ENCODE peak calls at places on chromosomes 12 and 14, in seven cellular contexts. E, C, A, D, G, P and J are unnamed samples.

GRCh38 chr14:93008381-93008780 is 85.4 kb downstream of the CHGA start:
- DNase-seq in E (no peak), C (no peak), A (no peak), D (peak; percentile 87), G (no peak), P (peak; percentile 68), J (no peak)

GRCh38 chr12:119989619-119990381 is 764 bp downstream of the BICDL1 start:
- DNase-seq in E (peak; percentile 87), C (no peak), A (peak; percentile 89), D (peak; percentile 57), G (no peak), P (peak; percentile 51), J (peak; percentile 65)

GRCh38 chr14:61351457-61351856 is 30.1 kb downstream of the PRKCH start:
- DNase-seq in E (no peak), C (no peak), A (no peak), D (no peak), G (no peak), P (no peak), J (no peak)

GRCh38 chr12:121184984-121185894 is 24.7 kb upstream of the P2RX4 start:
- DNase-seq in E (no peak), C (no peak), A (no peak), D (no peak), G (no peak), P (no peak), J (no peak)

GRCh38 chr12:128388461-128388921 is 121.5 kb downstream of the TMEM132C start:
- DNase-seq in E (no peak), C (no peak), A (no peak), D (no peak), G (no peak), P (no peak), J (no peak)

GRCh38 chr12:113959096-113959495 is 7.0 kb downstream of the RBM19 start:
- DNase-seq in E (no peak), C (no peak), A (no peak), D (no peak), G (no peak), P (no peak), J (no peak)

GRCh38 chr12:78330131-78330530 is 499.4 kb downstream of the NAV3 start:
- DNase-seq in E (no peak), C (no peak), A (no peak), D (no peak), G (no peak), P (no peak), J (no peak)

GRCh38 chr12:59645242-59645641 is 49.4 kb downstream of the SLC16A7 start:
- DNase-seq in E (no peak), C (no peak), A (no peak), D (no peak), G (no peak), P (no peak), J (no peak)

GRCh38 chr14:91225025-91225424 is 19.5 kb downstream of the GPR68 start:
- DNase-seq in E (no peak), C (no peak), A (no peak), D (peak; percentile 62), G (no peak), P (no peak), J (no peak)

GRCh38 chr14:95489163-95489887 is 27.1 kb downstream of the SYNE3 start:
- DNase-seq in E (no peak), C (no peak), A (no peak), D (no peak), G (no peak), P (no peak), J (no peak)

GRCh38 chr14:24092110-24092959 is 1.8 kb upstream of the PCK2 start:
- DNase-seq in E (no peak), C (no peak), A (no peak), D (no peak), G (no peak), P (no peak), J (no peak)

GRCh38 chr14:99754141-99755067 is 38.8 kb upstream of the EML1 start:
- DNase-seq in E (peak; percentile 24), C (no peak), A (no peak), D (peak; percentile 62), G (no peak), P (no peak), J (no peak)

GRCh38 chr12:9342614-9343353 is 134.6 kb upstream of the PZP start:
- DNase-seq in E (no peak), C (no peak), A (no peak), D (no peak), G (no peak), P (no peak), J (no peak)

GRCh38 chr12:111448831-111449790 is 43.4 kb downstream of the SH2B3 start:
- DNase-seq in E (no peak), C (no peak), A (no peak), D (no peak), G (no peak), P (no peak), J (no peak)

GRCh38 chr12:115916910-115917668 is 360.4 kb downstream of the MED13L start:
- DNase-seq in E (peak; percentile 86), C (peak; percentile 64), A (peak; percentile 87), D (no peak), G (no peak), P (peak; percentile 34), J (peak; percentile 58)

GRCh38 chr12:52175411-52176350 is 16.1 kb downstream of the KRT80 start:
- DNase-seq in E (no peak), C (no peak), A (no peak), D (no peak), G (peak; percentile 90), P (no peak), J (no peak)

GRCh38 chr14:104322531-104323466 is 184.4 kb downstream of the KIF26A start:
- DNase-seq in E (no peak), C (no peak), A (no peak), D (no peak), G (no peak), P (no peak), J (no peak)

GRCh38 chr14:39384177-39384576 is 48.1 kb downstream of the FBXO33 start:
- DNase-seq in E (no peak), C (no peak), A (no peak), D (no peak), G (no peak), P (no peak), J (no peak)

GRCh38 chr14:101369916-101370592 is 191.2 kb upstream of the DIO3 start:
- DNase-seq in E (no peak), C (no peak), A (no peak), D (no peak), G (no peak), P (no peak), J (no peak)

GRCh38 chr12:116406529-116406928 is 129.0 kb upstream of the MED13L start:
- DNase-seq in E (no peak), C (no peak), A (no peak), D (peak; percentile 96), G (no peak), P (peak; percentile 11), J (no peak)

GRCh38 chr12:111842556-111843396 is 748 bp downstream of the MAPKAPK5 start:
- DNase-seq in E (peak; percentile 40), C (peak; percentile 7), A (peak; percentile 13), D (peak; percentile 28), G (no peak), P (peak; percentile 20), J (no peak)

GRCh38 chr14:71665157-71665556 is 267.1 kb upstream of the RGS6 start:
- DNase-seq in E (no peak), C (no peak), A (no peak), D (peak; percentile 92), G (no peak), P (no peak), J (no peak)

GRCh38 chr14:82879949-82880535 is 1346.4 kb upstream of the SEL1L start:
- DNase-seq in E (no peak), C (no peak), A (no peak), D (no peak), G (no peak), P (no peak), J (no peak)

GRCh38 chr14:102225936-102226335 is 79.0 kb downstream of the MOK start:
- DNase-seq in E (no peak), C (no peak), A (no peak), D (no peak), G (no peak), P (no peak), J (no peak)

GRCh38 chr12:100993916-100994315 is 199.3 kb downstream of the ANO4 start:
- DNase-seq in E (no peak), C (no peak), A (no peak), D (no peak), G (no peak), P (no peak), J (no peak)

GRCh38 chr14:105147701-105148603 is 20.6 kb downstream of the JAG2 start:
- DNase-seq in E (no peak), C (no peak), A (no peak), D (no peak), G (no peak), P (no peak), J (no peak)

GRCh38 chr12:2354151-2354991 is 301.6 kb downstream of the CACNA1C start:
- DNase-seq in E (no peak), C (no peak), A (no peak), D (no peak), G (no peak), P (peak; percentile 25), J (no peak)

GRCh38 chr12:89392401-89392800 is 40.1 kb upstream of the DUSP6 start:
- DNase-seq in E (no peak), C (no peak), A (no peak), D (no peak), G (no peak), P (no peak), J (no peak)

GRCh38 chr14:100629098-100629497 is 41.9 kb upstream of the BEGAIN start:
- DNase-seq in E (no peak), C (no peak), A (no peak), D (no peak), G (no peak), P (no peak), J (no peak)